ENCODE peak calls at places on chromosomes 13 and 19, in seven cellular contexts. I, M, F, Q, P, O and U are unnamed samples.

GRCh38 chr19:40598121-40598917 is 2.9 kb upstream of the LTBP4 start:
- DNase-seq in M (no peak), Q (peak; percentile 86), I (peak; percentile 63), F (peak; percentile 68), P (peak; percentile 94), O (no peak), U (no peak)

GRCh38 chr13:99931462-99931861 is 40.1 kb downstream of the ZIC5 start:
- DNase-seq in Q (no peak), O (no peak), M (no peak), F (no peak), P (no peak), I (no peak), U (no peak)

GRCh38 chr13:112684041-112684440 is 5.8 kb upstream of the ATP11A start:
- DNase-seq in Q (no peak), M (no peak), O (no peak), F (no peak), P (no peak), I (no peak), U (no peak)

GRCh38 chr19:46861691-46862503 is 1.1 kb downstream of the ARHGAP35 start:
- DNase-seq in O (no peak), P (no peak), I (no peak), F (peak; percentile 18), M (no peak), Q (no peak), U (no peak)

GRCh38 chr19:44753932-44754742 is 5.6 kb downstream of the BCL3 start:
- DNase-seq in Q (no peak), M (no peak), P (peak; percentile 72), I (no peak), F (peak; percentile 93), O (no peak), U (no peak)

GRCh38 chr13:43307921-43308433 is 284.6 kb downstream of the DNAJC15 start:
- DNase-seq in I (peak; percentile 86), Q (no peak), O (peak; percentile 68), P (peak; percentile 71), F (no peak), M (no peak), U (no peak)

GRCh38 chr19:3118232-3119070 is 17.4 kb upstream of the GNA15 start:
- DNase-seq in O (no peak), Q (no peak), F (no peak), P (no peak), M (no peak), I (no peak), U (no peak)

GRCh38 chr13:99322297-99323103 is 15.3 kb upstream of the GPR183 start:
- DNase-seq in O (peak; percentile 85), M (no peak), Q (no peak), I (no peak), P (no peak), F (peak; percentile 24), U (no peak)

GRCh38 chr19:34368338-34368737 is 3.3 kb downstream of the GPI start:
- DNase-seq in O (no peak), F (no peak), P (no peak), M (no peak), Q (no peak), I (no peak), U (no peak)

GRCh38 chr13:38662362-38662761 is 24.5 kb upstream of the FREM2 start:
- DNase-seq in M (no peak), P (no peak), I (no peak), Q (no peak), F (no peak), O (no peak), U (no peak)

GRCh38 chr13:110820311-110820710 is 94.6 kb downstream of the ANKRD10 start:
- DNase-seq in O (no peak), F (no peak), Q (no peak), M (no peak), P (no peak), I (no peak), U (no peak)

GRCh38 chr13:72390909-72391308 is 336.5 kb downstream of the MZT1 start:
- DNase-seq in I (peak; percentile 10), O (no peak), P (no peak), Q (peak; percentile 48), M (no peak), F (no peak), U (no peak)

GRCh38 chr19:41422456-41422855 is 4.7 kb downstream of the B3GNT8 start:
- DNase-seq in O (no peak), P (no peak), M (no peak), F (no peak), Q (no peak), I (no peak), U (no peak)

GRCh38 chr13:96089749-96090239 is at the start of gene HS6ST3:
- DNase-seq in Q (peak; percentile 10), M (peak; percentile 38), O (no peak), P (peak; percentile 79), I (no peak), F (peak; percentile 6), U (no peak)

GRCh38 chr13:93320942-93321341 is 94.3 kb downstream of the GPC6 start:
- DNase-seq in I (no peak), P (no peak), O (no peak), M (no peak), F (no peak), Q (no peak), U (no peak)

GRCh38 chr13:50268500-50268899 is 253.3 kb downstream of the KCNRG start:
- DNase-seq in O (no peak), F (no peak), P (peak; percentile 14), M (no peak), I (no peak), Q (no peak), U (no peak)

GRCh38 chr19:1760020-1760419 is 6.7 kb downstream of the ONECUT3 start:
- DNase-seq in F (no peak), I (no peak), O (no peak), Q (no peak), M (no peak), P (peak; percentile 46), U (no peak)

GRCh38 chr19:2551172-2551863 is 75.4 kb downstream of the GADD45B start:
- DNase-seq in Q (no peak), I (no peak), M (no peak), O (no peak), F (no peak), P (no peak), U (no peak)

GRCh38 chr19:49442793-49443365 is 1.6 kb upstream of the SLC17A7 start:
- DNase-seq in Q (peak; percentile 82), M (peak; percentile 96), P (peak; percentile 91), O (no peak), I (peak; percentile 86), F (peak; percentile 85), U (peak; percentile 90)

DNA sequence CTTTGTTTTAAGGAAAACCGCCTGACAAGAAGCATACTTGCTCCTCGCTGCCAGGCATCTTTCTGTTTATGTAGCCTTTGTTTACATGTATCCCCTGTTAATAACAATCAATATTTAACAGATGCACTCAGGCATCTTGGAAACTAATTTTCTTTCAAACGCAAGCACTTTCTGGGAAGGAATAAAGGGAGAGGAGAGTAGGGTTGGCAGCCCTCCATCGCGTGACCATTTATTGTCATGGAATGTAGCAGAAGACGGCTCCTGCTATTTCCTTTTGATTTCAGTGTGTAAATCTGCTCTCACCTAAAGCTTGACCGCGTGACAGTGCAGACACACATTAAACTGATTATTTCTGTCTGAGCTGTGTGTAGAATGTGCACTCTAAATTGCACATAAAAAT is 223.3 kb upstream of the MAB21L1 start:
- DNase-seq in M (no peak), I (no peak), Q (no peak), O (no peak), P (no peak), F (no peak), U (no peak)
- H3K4me3 ChIP-seq in M (no peak overlapping the region), I (no peak overlapping the region), Q (no peak overlapping the region), O (no peak overlapping the region), P (no peak overlapping the region), F (no peak overlapping the region), U (no peak overlapping the region)

GRCh38 chr13:66210677-66211076 is 1019.5 kb downstream of the PCDH9 start:
- DNase-seq in O (no peak), P (no peak), I (no peak), M (no peak), Q (peak; percentile 63), F (no peak), U (no peak)
- TF ChIP-seq YY1 in O (no peak), P (no peak), I (no peak), M (no peak), Q (no peak), F (no peak), U (no peak)

GRCh38 chr19:39557791-39558622 is 18.0 kb upstream of the EID2 start:
- DNase-seq in O (peak; percentile 41), F (no peak), P (no peak), I (peak; percentile 58), Q (no peak), M (no peak), U (no peak)
- H3K9ac ChIP-seq in O (peak overlapping the region; percentile 32), F (no peak overlapping the region), P (no peak overlapping the region), I (no peak overlapping the region), Q (no peak overlapping the region), M (no peak overlapping the region), U (no peak overlapping the region)

GRCh38 chr13:26784704-26785639 is 24.4 kb upstream of the GPR12 start:
- DNase-seq in M (no peak), Q (no peak), O (no peak), I (no peak), P (no peak), F (no peak), U (no peak)
- H3K4me3 ChIP-seq in M (peak overlapping the region; percentile 39), Q (no peak overlapping the region), O (peak overlapping the region; percentile 32), I (no peak overlapping the region), P (no peak overlapping the region), F (no peak overlapping the region), U (no peak overlapping the region)

DNA sequence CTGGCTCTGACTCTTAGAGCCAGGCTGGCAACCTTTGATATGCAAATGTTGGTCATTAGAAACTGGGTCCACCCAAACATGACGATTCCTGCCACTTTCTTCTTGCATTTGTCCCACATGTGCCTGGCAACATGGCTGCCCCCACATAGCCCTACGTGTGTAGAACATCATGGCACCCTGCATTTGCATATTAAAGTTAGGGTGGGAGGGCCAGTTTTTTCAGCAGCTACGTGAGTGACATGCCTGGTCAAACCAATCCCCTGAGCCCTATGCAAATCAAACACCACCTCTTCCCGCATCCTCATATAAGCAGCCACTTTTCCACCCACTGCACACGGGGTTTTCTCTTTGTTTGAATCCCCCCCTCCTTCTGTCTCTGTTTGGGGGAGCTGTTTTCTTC is 95.0 kb downstream of the LIG4 start:
- DNase-seq in P (no peak), M (no peak), Q (no peak), I (no peak), O (no peak), F (no peak), U (peak; percentile 9)
- TF ChIP-seq YY1 in P (no peak), M (peak; percentile 72), Q (no peak), I (no peak), O (no peak), F (no peak), U (no peak)